ENCODE peak calls at places on chromosomes 2 and 18, in eight cellular contexts. T is esophagus squamous epithelium, P is stomach, E is uterus, W is K562, G is GM12878, N is H1, X is endothelial cell of umbilical vein. H is an unnamed sample. For H3K27me3, the result is how much of the 10 kb centered on the place peaks cover.

GRCh38 chr2:150371066-150371812 is 116.2 kb downstream of the RND3 start:
- DNase-seq in G (no peak), P (no peak), N (no peak), X (no peak), T (no peak), W (no peak), E (no peak), H (no peak)

GRCh38 chr2:176455865-176456291 is 186.6 kb downstream of the MTX2 start:
- DNase-seq in G (no peak), E (peak), P (no peak), N (no peak), X (peak), T (no peak), W (no peak), H (no peak)

GRCh38 chr2:763766-764525 is 86.7 kb upstream of the TMEM18 start:
- DNase-seq in P (no peak), G (no peak), N (no peak), E (no peak), W (no peak), X (no peak), T (no peak), H (peak)

GRCh38 chr18:23703057-23703986 is 14.1 kb downstream of the LAMA3 start:
- DNase-seq in P (no peak), W (peak), G (no peak), N (no peak), T (no peak), X (peak), E (peak), H (no peak)

GRCh38 chr18:57542126-57542525 is 44.4 kb downstream of the FECH start:
- DNase-seq in N (no peak), P (no peak), X (no peak), W (no peak), T (no peak), G (no peak), E (no peak), H (no peak)

GRCh38 chr18:53918091-53918490 is 306.4 kb downstream of the MBD2 start:
- DNase-seq in T (no peak), P (no peak), N (no peak), G (no peak), W (no peak), X (no peak), E (no peak), H (no peak)

GRCh38 chr2:55923091-55923977 is at the start of gene EFEMP1:
- DNase-seq in T (no peak), E (peak), N (no peak), P (peak), X (peak), W (no peak), G (no peak), H (no peak)

GRCh38 chr2:239814917-239815637 is 210.1 kb downstream of the NDUFA10 start:
- DNase-seq in N (no peak), E (peak), P (no peak), G (no peak), X (no peak), W (no peak), T (no peak), H (no peak)

GRCh38 chr2:32882911-32883810 is 63.6 kb upstream of the LTBP1 start:
- DNase-seq in W (no peak), T (no peak), E (no peak), P (no peak), N (no peak), X (no peak), G (no peak), H (no peak)

GRCh38 chr2:166628478-166629136 is 134.6 kb upstream of the SCN7A start:
- DNase-seq in E (no peak), T (no peak), N (no peak), X (no peak), P (no peak), W (no peak), G (no peak), H (no peak)

GRCh38 chr2:27707462-27708256 is 44.0 kb downstream of the SLC4A1AP start:
- DNase-seq in E (peak), N (no peak), X (no peak), P (no peak), G (no peak), W (no peak), T (no peak), H (no peak)

GRCh38 chr2:218733615-218734021 is 23.0 kb downstream of the TTLL4 start:
- DNase-seq in X (no peak), E (no peak), N (no peak), P (peak), G (peak), W (no peak), T (peak), H (no peak)

GRCh38 chr2:143015681-143016080 is 113.5 kb upstream of the ARHGAP15 start:
- DNase-seq in W (no peak), X (no peak), P (no peak), T (no peak), E (no peak), N (no peak), G (no peak), H (no peak)

GRCh38 chr2:64453710-64454315 is at the start of gene LGALSL:
- DNase-seq in T (no peak), E (peak), G (no peak), P (peak), N (no peak), X (peak), W (peak), H (no peak)

GRCh38 chr2:117519238-117519637 is 295.3 kb upstream of the DDX18 start:
- DNase-seq in X (no peak), G (no peak), N (no peak), E (no peak), W (no peak), T (no peak), P (no peak), H (no peak)

GRCh38 chr2:110097506-110098220 is 18.0 kb downstream of the MALL start:
- DNase-seq in T (no peak), G (no peak), X (no peak), P (no peak), N (no peak), E (no peak), W (no peak), H (no peak)

GRCh38 chr18:42742976-42743755 is 372.3 kb downstream of the RIT2 start:
- DNase-seq in G (no peak), W (no peak), X (no peak), P (no peak), N (no peak), T (no peak), E (no peak), H (no peak)

GRCh38 chr2:237486819-237487448 is at the start of gene MLPH:
- DNase-seq in T (no peak), P (peak), X (no peak), E (no peak), N (no peak), W (no peak), G (no peak), H (no peak)

GRCh38 chr2:159155315-159155714 is 131.2 kb downstream of the WDSUB1 start:
- DNase-seq in N (peak), P (peak), E (no peak), T (no peak), W (no peak), G (no peak), X (no peak), H (no peak)

GRCh38 chr2:237122214-237122666 is 36.6 kb downstream of the COPS8 start:
- DNase-seq in N (peak), P (peak), G (no peak), W (peak), E (peak), X (peak), T (no peak), H (peak)

GRCh38 chr2:7023542-7023941 is 106.3 kb downstream of the RNF144A start:
- DNase-seq in P (no peak), N (no peak), G (no peak), T (no peak), W (no peak), E (peak), X (no peak), H (no peak)

GRCh38 chr2:36780231-36780808 is 83.8 kb downstream of the VIT start:
- DNase-seq in W (peak), N (no peak), G (peak), P (no peak), E (no peak), X (peak), T (no peak), H (no peak)

GRCh38 chr2:103898561-103898960 is 955.4 kb upstream of the POU3F3 start:
- DNase-seq in P (no peak), X (no peak), G (no peak), T (no peak), N (no peak), W (no peak), E (no peak), H (no peak)

GRCh38 chr18:51193621-51194287 is 3.7 kb downstream of the MEX3C start:
- DNase-seq in G (no peak), P (no peak), W (no peak), N (no peak), T (no peak), X (peak), E (no peak), H (no peak)

GRCh38 chr2:41896186-41896846 is 151.5 kb upstream of the PKDCC start:
- DNase-seq in P (no peak), G (peak), N (no peak), X (no peak), T (no peak), E (no peak), W (no peak), H (peak)

GRCh38 chr2:152600051-152600657 is 117.1 kb downstream of the PRPF40A start:
- DNase-seq in E (no peak), X (no peak), T (no peak), G (no peak), N (no peak), W (no peak), P (no peak), H (peak)

GRCh38 chr2:235541016-235541415 is 47.2 kb downstream of the AGAP1 start:
- DNase-seq in W (no peak), P (no peak), N (no peak), G (no peak), T (no peak), X (no peak), E (no peak), H (no peak)

GRCh38 chr2:23905155-23905554 is 21.8 kb downstream of the ATAD2B start:
- DNase-seq in G (no peak), P (no peak), W (no peak), T (no peak), X (no peak), E (no peak), N (no peak), H (no peak)

GRCh38 chr2:45275806-45276205 is 266.6 kb upstream of the SIX2 start:
- DNase-seq in N (no peak), P (no peak), G (no peak), W (no peak), T (no peak), X (no peak), E (no peak), H (no peak)

GRCh38 chr18:70454705-70455322 is 166.0 kb downstream of the SOCS6 start:
- DNase-seq in X (peak), E (peak), P (no peak), W (peak), G (no peak), T (no peak), N (no peak), H (no peak)

GRCh38 chr2:229731916-229732315 is 17.6 kb upstream of the DNER start:
- DNase-seq in X (no peak), G (no peak), W (no peak), E (no peak), P (no peak), T (no peak), N (no peak), H (no peak)

GRCh38 chr2:230757476-230757875 is 44.8 kb downstream of the CAB39 start:
- DNase-seq in W (no peak), G (no peak), E (no peak), T (no peak), X (peak), P (no peak), N (no peak), H (no peak)

GRCh38 chr2:57936216-57936615 is 110.4 kb upstream of the VRK2 start:
- DNase-seq in P (no peak), T (no peak), E (no peak), G (no peak), W (no peak), N (no peak), X (no peak), H (no peak)

GRCh38 chr2:211417544-211417943 is 861.1 kb downstream of the CPS1 start:
- DNase-seq in X (no peak), P (no peak), W (no peak), N (no peak), E (no peak), T (no peak), G (no peak), H (no peak)

DNA sequence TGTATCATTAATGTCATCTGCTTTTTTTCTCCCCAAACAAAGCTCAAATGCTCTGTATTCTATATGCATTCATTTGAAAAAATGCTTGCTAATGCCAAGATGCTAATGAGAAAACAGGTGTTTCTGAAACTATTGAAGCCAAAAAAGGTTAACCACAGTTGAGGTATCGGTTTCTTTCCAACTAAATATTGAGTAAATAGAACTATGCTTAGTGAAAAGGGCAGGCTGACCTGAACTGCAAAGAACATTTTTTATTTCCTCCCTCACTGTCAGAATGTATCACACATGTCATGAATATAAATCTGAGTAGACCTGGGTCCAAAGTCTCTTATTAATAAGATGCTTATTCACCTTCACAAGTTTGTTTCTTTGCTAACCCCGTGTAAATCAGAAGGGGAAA is 866.6 kb downstream of the CPS1 start:
- DNase-seq in P (no peak), E (no peak), T (no peak), N (no peak), W (no peak), G (no peak), X (no peak), H (no peak)
- TF ChIP-seq CTCF in P (no peak), E (no peak), T (no peak), N (no peak), W (no peak), G (no peak), X (no peak), H (no peak)

GRCh38 chr2:232876071-232876977 is 6.3 kb downstream of the SNORC start:
- DNase-seq in X (no peak), T (no peak), P (peak), N (no peak), G (no peak), W (no peak), E (no peak), H (no peak)
- TF ChIP-seq POLR2A in X (no peak), T (no peak), P (no peak), N (peak), G (no peak), W (no peak), E (no peak), H (no peak)

GRCh38 chr2:199464614-199465352 is 7.0 kb upstream of the SATB2 start:
- DNase-seq in N (no peak), W (no peak), P (no peak), E (no peak), G (no peak), X (no peak), T (no peak), H (no peak)
- H3K27me3 ChIP-seq in N (half or more), W (under half), P (half or more), E (half or more), G (under half), X (half or more), T (half or more), H (under half)

DNA sequence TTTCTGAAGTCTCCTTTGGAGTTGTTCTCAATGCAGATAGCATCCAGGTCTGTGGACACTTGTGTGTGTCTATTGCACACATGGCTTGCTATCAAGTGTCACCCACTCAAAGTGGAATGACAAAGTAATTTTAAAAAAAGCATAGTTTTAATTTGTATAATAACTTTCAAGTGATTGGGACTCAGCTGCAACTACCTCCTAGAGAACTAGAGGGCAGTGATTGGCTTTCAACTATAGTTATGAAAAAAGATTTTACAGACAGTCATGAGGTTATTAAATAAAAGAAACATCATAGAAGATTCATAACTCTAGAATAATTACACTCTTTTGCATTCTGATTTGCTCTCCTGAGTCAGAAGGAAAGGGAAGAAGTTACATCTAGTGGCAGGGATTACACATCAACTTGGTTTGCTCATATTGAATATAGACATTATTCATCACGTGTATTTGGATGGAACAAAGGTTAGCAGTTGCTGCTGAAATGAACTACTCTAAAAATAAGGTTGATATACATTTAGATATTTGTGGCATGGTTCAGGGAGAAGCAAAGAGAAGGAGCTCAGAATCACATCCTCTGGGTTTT is 4.7 kb downstream of the GPR39 start:
- DNase-seq in W (no peak), N (no peak), T (no peak), E (no peak), G (no peak), P (no peak), X (no peak), H (no peak)
- TF ChIP-seq CTCF in W (no peak), N (no peak), T (no peak), E (no peak), G (no peak), P (no peak), X (no peak), H (no peak)

DNA sequence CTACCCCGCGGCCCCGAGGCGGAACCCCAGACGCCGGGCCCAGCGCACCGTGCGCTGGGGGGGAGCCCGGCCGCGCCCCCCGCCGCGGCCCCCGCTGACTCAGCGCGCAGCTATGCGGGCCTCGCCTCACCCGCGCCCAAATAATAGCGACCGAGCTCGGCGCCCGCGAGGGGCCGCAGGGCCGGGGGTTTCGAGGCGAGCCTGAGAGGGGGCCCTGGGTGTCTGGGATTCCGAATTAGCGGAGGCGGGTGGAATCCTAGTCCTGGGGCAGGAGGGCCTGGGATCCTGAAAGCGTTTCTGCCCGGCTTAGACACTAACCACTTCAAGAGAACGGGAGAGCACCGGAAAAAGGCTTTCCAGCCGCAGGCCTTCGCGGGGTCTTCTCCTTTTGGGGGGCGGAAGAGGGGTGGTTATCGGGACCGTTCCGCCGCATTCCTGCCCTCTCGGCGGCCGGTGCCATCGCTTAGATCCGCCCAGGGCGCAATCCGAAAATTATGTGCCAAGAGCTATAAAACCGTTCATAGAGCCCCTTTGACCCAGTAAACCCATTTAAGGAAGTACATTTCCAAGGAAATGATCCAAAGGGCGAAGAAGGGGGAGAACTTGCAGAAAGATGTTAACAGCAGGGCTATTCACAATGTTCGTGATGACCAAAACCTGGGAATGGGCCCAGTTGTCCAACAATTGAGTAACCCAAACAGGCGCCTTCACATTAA is 678 bp upstream of the ROCK2 start:
- DNase-seq in W (peak), E (peak), X (peak), G (no peak), P (peak), T (no peak), N (peak), H (no peak)
- TF ChIP-seq POLR2A in W (peak), E (no peak), X (no peak), G (no peak), P (no peak), T (no peak), N (peak), H (no peak)